ENCODE peak calls at places on chromosomes 12 and 14, in nine cellular contexts. I, V, A, N, R, E, T, B and S are unnamed samples.

GRCh38 chr14:99242816-99243795 is 28.9 kb downstream of the BCL11B start:
- DNase-seq in I (no peak), V (no peak), A (no peak), N (no peak), R (no peak), E (no peak), T (no peak), B (no peak), S (no peak)

GRCh38 chr14:101500061-101500460 is 61.2 kb upstream of the DIO3 start:
- DNase-seq in I (no peak), V (no peak), A (no peak), N (no peak), R (no peak), E (no peak), T (no peak), B (no peak), S (no peak)

GRCh38 chr14:104280085-104280901 is 141.9 kb downstream of the KIF26A start:
- DNase-seq in I (peak; percentile 13), V (no peak), A (no peak), N (no peak), R (no peak), E (no peak), T (no peak), B (no peak), S (no peak)

GRCh38 chr14:70096866-70097265 is 91.9 kb downstream of the SLC8A3 start:
- DNase-seq in I (no peak), V (no peak), A (peak; percentile 10), N (no peak), R (peak; percentile 6), E (no peak), T (no peak), B (no peak), S (no peak)

GRCh38 chr12:121446760-121447159 is 46.8 kb downstream of the RNF34 start:
- DNase-seq in I (no peak), V (no peak), A (no peak), N (no peak), R (peak; percentile 35), E (no peak), T (no peak), B (no peak), S (no peak)

GRCh38 chr12:95102916-95103671 is 29.7 kb upstream of the NR2C1 start:
- DNase-seq in I (no peak), V (peak; percentile 94), A (peak; percentile 51), N (peak; percentile 98), R (peak; percentile 82), E (no peak), T (peak; percentile 86), B (peak; percentile 72), S (no peak)

GRCh38 chr14:21104448-21105060 is 3.7 kb downstream of the TMEM253 start:
- DNase-seq in I (peak; percentile 77), V (peak; percentile 76), A (peak; percentile 85), N (peak; percentile 74), R (peak; percentile 86), E (peak; percentile 73), T (no peak), B (no peak), S (no peak)

GRCh38 chr12:62716037-62716436 is 218.9 kb downstream of the PPM1H start:
- DNase-seq in I (no peak), V (no peak), A (no peak), N (no peak), R (no peak), E (no peak), T (no peak), B (no peak), S (no peak)

GRCh38 chr12:101793401-101793800 is 37.4 kb downstream of the GNPTAB start:
- DNase-seq in I (no peak), V (peak; percentile 87), A (peak; percentile 54), N (peak; percentile 53), R (peak; percentile 70), E (no peak), T (no peak), B (no peak), S (peak; percentile 31)

GRCh38 chr12:131077931-131078391 is 124.3 kb downstream of the ADGRD1 start:
- DNase-seq in I (no peak), V (no peak), A (no peak), N (no peak), R (no peak), E (no peak), T (no peak), B (no peak), S (no peak)

GRCh38 chr12:14416658-14417057 is 51.2 kb downstream of the ATF7IP start:
- DNase-seq in I (no peak), V (peak; percentile 86), A (peak; percentile 92), N (peak; percentile 56), R (peak; percentile 91), E (no peak), T (peak; percentile 59), B (peak; percentile 16), S (no peak)

GRCh38 chr14:97180304-97181200 is 383.4 kb downstream of the VRK1 start:
- DNase-seq in I (peak; percentile 56), V (peak; percentile 82), A (peak; percentile 4), N (no peak), R (peak; percentile 77), E (no peak), T (no peak), B (no peak), S (no peak)

GRCh38 chr12:15558915-15559528 is 230.2 kb downstream of the EPS8 start:
- DNase-seq in I (no peak), V (peak; percentile 84), A (peak; percentile 54), N (peak; percentile 34), R (peak; percentile 97), E (no peak), T (no peak), B (no peak), S (peak; percentile 90)

GRCh38 chr14:77052281-77053044 is 24.0 kb upstream of the IRF2BPL start:
- DNase-seq in I (no peak), V (no peak), A (no peak), N (no peak), R (no peak), E (no peak), T (no peak), B (no peak), S (no peak)

GRCh38 chr12:107493646-107494045 is 192.0 kb upstream of the PWP1 start:
- DNase-seq in I (no peak), V (no peak), A (no peak), N (no peak), R (no peak), E (no peak), T (no peak), B (no peak), S (no peak)

GRCh38 chr14:73610692-73611091 is 1.6 kb upstream of the ACOT6 start:
- DNase-seq in I (no peak), V (peak; percentile 39), A (peak; percentile 58), N (no peak), R (peak; percentile 32), E (no peak), T (no peak), B (no peak), S (no peak)

GRCh38 chr14:32080001-32080510 is 3.0 kb downstream of the ARHGAP5 start:
- DNase-seq in I (no peak), V (peak; percentile 38), A (no peak), N (no peak), R (no peak), E (no peak), T (no peak), B (no peak), S (no peak)

GRCh38 chr14:101108579-101109346 is 205.2 kb upstream of the RTL1 start:
- DNase-seq in I (no peak), V (no peak), A (no peak), N (no peak), R (no peak), E (no peak), T (no peak), B (no peak), S (no peak)

GRCh38 chr12:9756756-9757155 is 3.9 kb downstream of the CD69 start:
- DNase-seq in I (no peak), V (no peak), A (no peak), N (no peak), R (no peak), E (no peak), T (no peak), B (no peak), S (no peak)

GRCh38 chr14:26984318-26985177 is 386.7 kb upstream of the NOVA1 start:
- DNase-seq in I (peak; percentile 61), V (peak; percentile 55), A (peak; percentile 91), N (peak; percentile 1), R (peak; percentile 85), E (peak; percentile 94), T (peak; percentile 27), B (no peak), S (no peak)

DNA sequence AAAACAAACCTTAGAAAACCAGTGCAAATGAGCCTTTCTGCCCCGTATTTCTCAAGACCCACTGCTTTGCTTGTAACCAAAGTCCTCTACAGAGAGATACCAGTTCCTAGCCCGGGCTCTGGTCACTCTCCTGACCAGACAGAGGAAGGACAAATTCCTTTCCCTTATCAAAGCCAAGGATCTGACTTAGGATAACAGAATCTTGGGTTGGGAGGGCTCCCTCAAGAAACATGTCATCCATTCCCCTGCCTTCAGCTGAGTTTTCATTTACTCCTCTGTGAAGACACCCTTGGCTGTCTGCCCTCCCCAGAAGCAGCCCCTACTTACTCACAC is 116.0 kb upstream of the PARP11 start:
- DNase-seq in I (no peak), V (no peak), A (no peak), N (no peak), R (no peak), E (no peak), T (no peak), B (no peak), S (no peak)
- H3K4me3 ChIP-seq in I (no peak overlapping the region), V (no peak overlapping the region), A (no peak overlapping the region), N (no peak overlapping the region), R (no peak overlapping the region), E (no peak overlapping the region), T (no peak overlapping the region), B (no peak overlapping the region), S (no peak overlapping the region)

GRCh38 chr14:68728342-68729106 is 64.3 kb downstream of the ZFP36L1 start:
- DNase-seq in I (no peak), V (no peak), A (no peak), N (no peak), R (no peak), E (no peak), T (no peak), B (no peak), S (no peak)
- TF ChIP-seq CTCF in I (no peak), V (no peak), A (no peak), N (no peak), R (no peak), E (no peak), T (no peak), B (no peak), S (no peak)

DNA sequence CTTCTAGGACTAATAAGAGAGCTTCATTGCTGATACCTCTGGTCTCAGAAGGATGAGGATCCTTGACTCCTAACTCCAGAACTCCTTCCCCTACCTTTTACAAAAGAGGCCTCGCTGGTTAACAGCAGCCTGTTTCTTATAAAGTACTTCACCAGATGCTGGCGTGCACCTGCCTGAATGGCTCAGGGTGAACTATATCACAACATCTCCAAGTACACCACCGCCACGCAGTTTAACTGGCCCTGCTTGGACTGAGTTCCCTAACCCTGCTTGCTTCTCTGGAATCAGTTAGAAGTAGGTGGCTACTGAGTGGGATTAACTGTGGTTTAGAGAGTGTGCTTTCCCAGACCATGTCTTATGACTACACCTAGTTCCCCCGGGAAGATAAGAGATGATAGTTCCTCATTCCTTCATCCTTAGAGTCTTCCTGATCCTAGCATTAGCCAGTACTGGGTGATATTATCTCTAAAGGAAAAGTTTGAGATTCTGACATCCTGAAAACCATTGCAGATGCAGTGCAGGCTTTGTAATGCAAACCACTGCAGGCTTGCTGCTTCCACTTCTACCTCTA is 3.0 kb downstream of the FOXJ2 start:
- DNase-seq in I (no peak), V (peak; percentile 41), A (no peak), N (no peak), R (peak; percentile 27), E (no peak), T (no peak), B (no peak), S (no peak)
- H3K4me3 ChIP-seq in I (no peak overlapping the region), V (no peak overlapping the region), A (no peak overlapping the region), N (no peak overlapping the region), R (no peak overlapping the region), E (no peak overlapping the region), T (no peak overlapping the region), B (no peak overlapping the region), S (no peak overlapping the region)

GRCh38 chr12:42237052-42237852 is 796 bp downstream of the YAF2 start:
- DNase-seq in I (peak; percentile 75), V (peak; percentile 83), A (peak; percentile 79), N (peak; percentile 73), R (peak; percentile 68), E (peak; percentile 37), T (peak; percentile 36), B (peak; percentile 70), S (peak; percentile 9)
- TF ChIP-seq CTCF in I (peak; percentile 25), V (peak; percentile 22), A (peak; percentile 25), N (peak; percentile 34), R (no peak), E (peak; percentile 27), T (peak; percentile 25), B (peak; percentile 57), S (peak; percentile 44)